ENCODE peak calls at places on chromosome 10, in seven cellular contexts. Y, T, Q, K, R, H and V are unnamed samples.
A peak's percentile ranks its signal among the peaks of the same experiment; 100 is the strongest.

GRCh38 chr10:34585422-34586115 is 229.5 kb downstream of the PARD3 start:
- DNase-seq in Y (no peak), T (no peak), Q (no peak), K (no peak), R (no peak), H (no peak), V (no peak)

GRCh38 chr10:114404171-114405010 is at the start of gene AFAP1L2:
- DNase-seq in Y (peak; percentile 69), T (peak; percentile 62), Q (no peak), K (peak; percentile 65), R (peak; percentile 66), H (no peak), V (peak; percentile 49)

GRCh38 chr10:62627985-62628384 is 176.5 kb upstream of the ADO start:
- DNase-seq in Y (no peak), T (no peak), Q (no peak), K (no peak), R (no peak), H (no peak), V (no peak)

GRCh38 chr10:32459072-32459703 is 13.2 kb downstream of the CCDC7 start:
- DNase-seq in Y (no peak), T (no peak), Q (no peak), K (no peak), R (no peak), H (no peak), V (no peak)

GRCh38 chr10:119139464-119140067 is 25.9 kb downstream of the SFXN4 start:
- DNase-seq in Y (no peak), T (no peak), Q (no peak), K (no peak), R (peak; percentile 55), H (no peak), V (no peak)

GRCh38 chr10:636016-636730 is 53.3 kb downstream of the DIP2C start:
- DNase-seq in Y (no peak), T (no peak), Q (no peak), K (no peak), R (no peak), H (no peak), V (no peak)

GRCh38 chr10:86266446-86267242 is 100.0 kb downstream of the GRID1 start:
- DNase-seq in Y (peak; percentile 45), T (no peak), Q (peak; percentile 42), K (no peak), R (peak; percentile 32), H (no peak), V (no peak)

GRCh38 chr10:115979576-115979975 is 293.4 kb downstream of the GFRA1 start:
- DNase-seq in Y (no peak), T (no peak), Q (no peak), K (no peak), R (no peak), H (no peak), V (no peak)

GRCh38 chr10:97184971-97185325 is 811 bp downstream of the SLIT1 start:
- DNase-seq in Y (no peak), T (no peak), Q (no peak), K (no peak), R (no peak), H (no peak), V (no peak)

GRCh38 chr10:12252882-12253546 is 57.0 kb downstream of the CDC123 start:
- DNase-seq in Y (no peak), T (no peak), Q (no peak), K (no peak), R (no peak), H (no peak), V (peak; percentile 20)

GRCh38 chr10:12628964-12629766 is 279.8 kb downstream of the CAMK1D start:
- DNase-seq in Y (no peak), T (peak; percentile 32), Q (no peak), K (no peak), R (no peak), H (no peak), V (no peak)

GRCh38 chr10:29862926-29863614 is 196.3 kb downstream of the JCAD start:
- DNase-seq in Y (no peak), T (peak; percentile 14), Q (no peak), K (no peak), R (no peak), H (no peak), V (no peak)

GRCh38 chr10:84605802-84606201 is 277.4 kb downstream of the CCSER2 start:
- DNase-seq in Y (no peak), T (no peak), Q (no peak), K (no peak), R (no peak), H (no peak), V (no peak)

GRCh38 chr10:73772280-73773151 is 9.3 kb upstream of the CHCHD1 start:
- DNase-seq in Y (peak; percentile 93), T (peak; percentile 72), Q (peak; percentile 88), K (peak; percentile 90), R (peak; percentile 89), H (peak; percentile 56), V (peak; percentile 70)

GRCh38 chr10:114304017-114304565 is 65.0 kb downstream of the VWA2 start:
- DNase-seq in Y (peak; percentile 91), T (peak; percentile 55), Q (no peak), K (peak; percentile 79), R (peak; percentile 81), H (peak; percentile 60), V (peak; percentile 68)

GRCh38 chr10:86969421-86970041 is 1.2 kb downstream of the ADIRF start:
- DNase-seq in Y (peak; percentile 72), T (no peak), Q (no peak), K (peak; percentile 74), R (no peak), H (no peak), V (no peak)